ENCODE peak calls at places on chromosomes 7 and 10, in five cellular contexts. A, T, L, J and E are unnamed samples.

GRCh38 chr7:128247108-128247507 is 6.0 kb downstream of the LEP start:
- DNase-seq in A (no peak), T (no peak), L (no peak), J (no peak), E (no peak)

GRCh38 chr7:141562972-141563371 is 11.8 kb downstream of the AGK start:
- DNase-seq in A (no peak), T (no peak), L (no peak), J (no peak), E (no peak)

GRCh38 chr7:39950473-39951155 is 558 bp downstream of the CDK13 start:
- DNase-seq in A (peak; percentile 67), T (peak; percentile 61), L (peak; percentile 59), J (no peak), E (peak; percentile 41)

GRCh38 chr7:106346678-106347217 is 62.0 kb upstream of the NAMPT start:
- DNase-seq in A (no peak), T (peak; percentile 93), L (peak; percentile 93), J (peak; percentile 21), E (peak; percentile 60)

GRCh38 chr7:83643754-83644153 is 5.2 kb downstream of the SEMA3E start:
- DNase-seq in A (no peak), T (no peak), L (no peak), J (no peak), E (no peak)

GRCh38 chr7:55071411-55072188 is 52.8 kb downstream of the EGFR start:
- DNase-seq in A (no peak), T (peak; percentile 44), L (peak; percentile 71), J (no peak), E (no peak)

GRCh38 chr7:69373171-69374035 is 224.9 kb upstream of the AUTS2 start:
- DNase-seq in A (no peak), T (peak; percentile 45), L (peak; percentile 59), J (no peak), E (no peak)

GRCh38 chr7:101676956-101677355 is 47.9 kb upstream of the MYL10 start:
- DNase-seq in A (no peak), T (no peak), L (no peak), J (no peak), E (no peak)

GRCh38 chr10:31138026-31138553 is 106.4 kb upstream of the ZNF438 start:
- DNase-seq in A (no peak), T (no peak), L (peak; percentile 35), J (no peak), E (no peak)

GRCh38 chr10:43885252-43885651 is 236.6 kb upstream of the ZNF32 start:
- DNase-seq in A (no peak), T (no peak), L (no peak), J (no peak), E (no peak)

GRCh38 chr10:131569851-131570715 is 258.6 kb upstream of the TCERG1L start:
- DNase-seq in A (no peak), T (no peak), L (no peak), J (no peak), E (no peak)

GRCh38 chr7:149879801-149880738 is 6.3 kb downstream of the ATP6V0E2 start:
- DNase-seq in A (no peak), T (no peak), L (no peak), J (no peak), E (no peak)

GRCh38 chr10:52215745-52216361 is 98.2 kb upstream of the DKK1 start:
- DNase-seq in A (no peak), T (peak; percentile 76), L (peak; percentile 81), J (peak; percentile 24), E (peak; percentile 9)

GRCh38 chr7:21953766-21954165 is 8.1 kb upstream of the CDCA7L start:
- DNase-seq in A (no peak), T (no peak), L (no peak), J (no peak), E (no peak)